ENCODE peak calls at places on chromosomes 5 and 9, in ten cellular contexts. L is foreskin fibroblast, G is BJ, D is H9, S is lower lobe of right lung, V is AG04450, R is fibroblast of the aortic adventitia, J is pancreas, I is psoas muscle, E is endodermal cell. K is an unnamed sample.

GRCh38 chr5:3456121-3456681 is 139.4 kb upstream of the IRX1 start:
- DNase-seq in S (no peak), D (no peak), L (peak; percentile 0), I (no peak), J (no peak), E (no peak), V (no peak), G (no peak), R (no peak), K (no peak)

GRCh38 chr5:134101686-134102439 is 12.6 kb upstream of the TCF7 start:
- DNase-seq in L (peak; percentile 60), E (peak; percentile 96), J (peak; percentile 37), D (peak; percentile 88), V (no peak), G (no peak), I (peak; percentile 68), S (peak; percentile 69), R (peak; percentile 20), K (no peak)

GRCh38 chr5:80128129-80128528 is 93.0 kb downstream of the THBS4 start:
- DNase-seq in R (peak; percentile 21), I (no peak), E (no peak), J (no peak), S (no peak), L (no peak), G (no peak), D (peak; percentile 56), V (no peak), K (no peak)

GRCh38 chr5:116681334-116682013 is 106.9 kb upstream of the SEMA6A start:
- DNase-seq in R (no peak), G (no peak), J (no peak), V (no peak), L (no peak), I (no peak), E (no peak), S (no peak), D (no peak), K (no peak)

GRCh38 chr9:81125446-81126092 is 563.8 kb downstream of the TLE1 start:
- DNase-seq in R (peak; percentile 6), E (no peak), L (peak; percentile 30), J (no peak), V (no peak), S (no peak), D (no peak), G (no peak), I (no peak), K (no peak)

GRCh38 chr9:110541950-110542349 is 37.6 kb downstream of the SVEP1 start:
- DNase-seq in R (peak; percentile 53), G (no peak), V (no peak), E (no peak), S (no peak), I (no peak), D (no peak), J (no peak), L (peak; percentile 52), K (no peak)

GRCh38 chr9:25613709-25614108 is 64.5 kb downstream of the TUSC1 start:
- DNase-seq in I (no peak), D (no peak), G (no peak), L (no peak), J (no peak), R (no peak), V (no peak), E (no peak), S (no peak), K (no peak)

GRCh38 chr9:73132034-73132776 is 19.5 kb upstream of the ANXA1 start:
- DNase-seq in J (peak; percentile 49), E (no peak), R (peak; percentile 84), I (peak; percentile 55), G (peak; percentile 69), V (no peak), S (peak; percentile 80), L (peak; percentile 86), D (peak; percentile 32), K (peak; percentile 89)

GRCh38 chr9:29285818-29286217 is 1712.5 kb upstream of the C9orf72 start:
- DNase-seq in J (no peak), D (peak; percentile 29), L (no peak), V (no peak), I (no peak), G (no peak), S (no peak), E (peak; percentile 52), R (peak; percentile 40), K (no peak)

GRCh38 chr5:83029912-83030311 is 47.3 kb downstream of the TMEM167A start:
- DNase-seq in E (no peak), R (peak; percentile 75), D (no peak), I (no peak), J (no peak), G (peak; percentile 14), V (peak; percentile 21), L (peak; percentile 72), S (no peak), K (peak; percentile 68)

GRCh38 chr5:117533792-117534191 is 959.2 kb upstream of the SEMA6A start:
- DNase-seq in L (no peak), E (no peak), V (no peak), S (no peak), I (no peak), D (no peak), R (no peak), G (no peak), J (no peak), K (no peak)

GRCh38 chr5:37938086-37938852 is 98.4 kb upstream of the GDNF start:
- DNase-seq in D (no peak), S (no peak), R (no peak), E (no peak), G (no peak), I (no peak), V (no peak), L (no peak), J (no peak), K (no peak)

GRCh38 chr5:14251733-14252132 is 108.6 kb downstream of the TRIO start:
- DNase-seq in D (no peak), J (no peak), I (no peak), L (no peak), R (no peak), V (no peak), G (no peak), S (no peak), E (no peak), K (no peak)
- TF ChIP-seq CTCF in D (no peak), J (no peak), I (no peak), L (no peak), R (no peak), V (no peak), G (no peak), S (no peak), E (no peak), K (no peak)

GRCh38 chr5:150458819-150459557 is 9.4 kb upstream of the RPS14 start:
- DNase-seq in V (no peak), E (peak; percentile 94), R (peak; percentile 56), S (peak; percentile 88), J (peak; percentile 63), L (peak; percentile 82), I (peak; percentile 79), D (peak; percentile 76), G (no peak), K (peak; percentile 53)
- TF ChIP-seq CTCF in V (peak; percentile 76), E (peak; percentile 92), R (peak; percentile 87), S (peak; percentile 86), J (peak; percentile 72), L (peak; percentile 72), I (peak; percentile 81), D (peak; percentile 87), G (peak; percentile 85), K (peak; percentile 84)

DNA sequence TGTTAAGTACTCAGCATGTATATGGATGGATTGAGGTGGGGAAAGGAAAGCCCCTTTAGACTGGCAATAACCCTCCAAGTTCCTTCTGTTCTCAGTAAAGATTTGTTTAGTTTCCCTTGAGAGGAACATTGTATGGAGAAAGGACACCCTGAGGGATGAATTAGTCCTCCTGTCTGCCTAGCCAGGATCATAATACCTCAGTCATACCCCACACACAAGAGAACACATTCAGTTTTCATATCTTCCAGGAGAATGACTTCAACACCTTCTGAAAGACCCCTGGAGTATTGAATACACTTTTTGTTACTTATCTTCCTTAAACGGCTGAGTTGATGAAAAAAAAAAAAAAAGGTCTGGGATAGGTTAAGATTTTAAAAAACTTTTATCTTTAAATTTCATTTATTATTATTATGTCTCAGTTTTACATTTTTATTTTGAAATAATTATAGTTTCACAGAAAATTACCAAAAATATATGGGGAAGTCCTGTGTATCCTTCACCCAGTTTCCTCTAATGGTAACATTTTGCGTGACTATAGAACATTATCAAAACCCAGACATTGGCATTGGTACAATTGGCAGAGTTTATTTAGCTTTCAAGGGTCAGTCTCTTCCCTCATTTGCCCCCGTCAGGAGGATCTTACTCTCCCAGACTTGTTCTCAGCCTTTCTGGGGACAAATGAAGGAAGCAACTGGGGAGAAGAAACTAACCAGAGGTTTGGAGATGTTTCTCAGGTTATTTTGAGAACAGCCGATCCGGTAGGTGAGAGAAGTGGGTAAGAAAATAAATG is 88.0 kb downstream of the ACTBL2 start:
- DNase-seq in G (no peak), E (no peak), J (no peak), L (no peak), V (no peak), I (no peak), D (no peak), S (no peak), R (no peak), K (no peak)
- TF ChIP-seq CTCF in G (no peak), E (no peak), J (no peak), L (no peak), V (no peak), I (no peak), D (no peak), S (no peak), R (no peak), K (no peak)

GRCh38 chr9:120038342-120038741 is 541.6 kb downstream of the CDK5RAP2 start:
- DNase-seq in D (no peak), R (no peak), L (no peak), I (no peak), V (no peak), G (no peak), E (no peak), J (no peak), S (no peak), K (no peak)

GRCh38 chr9:120030847-120031246 is 549.1 kb downstream of the CDK5RAP2 start:
- DNase-seq in V (no peak), E (no peak), J (no peak), S (no peak), R (no peak), L (no peak), I (no peak), D (no peak), G (no peak), K (no peak)

GRCh38 chr9:120032639-120033038 is 547.3 kb downstream of the CDK5RAP2 start:
- DNase-seq in R (no peak), S (no peak), I (no peak), D (peak; percentile 52), E (peak; percentile 80), G (no peak), L (no peak), V (no peak), J (no peak), K (no peak)
- TF ChIP-seq CTCF in R (no peak), S (no peak), I (no peak), D (peak; percentile 69), E (peak; percentile 70), G (peak; percentile 8), L (no peak), V (no peak), J (no peak), K (no peak)

GRCh38 chr9:5500441-5501235 is 9.7 kb upstream of the PDCD1LG2 start:
- DNase-seq in L (no peak), S (peak; percentile 48), V (no peak), D (no peak), I (no peak), G (no peak), E (no peak), R (peak; percentile 65), J (no peak), K (peak; percentile 78)
- TF ChIP-seq CTCF in L (no peak), S (no peak), V (no peak), D (no peak), I (no peak), G (no peak), E (no peak), R (no peak), J (no peak), K (no peak)